ENCODE peak calls at places on chromosomes 2 and 18, in eight cellular contexts. One of them, this sample, is unnamed.

GRCh38 chr18:13266208-13267100 is 47.9 kb downstream of the LDLRAD4 start:
- DNase-seq in fibroblast of mammary gland: no peak
- DNase-seq in fibroblast of lung: no peak
- DNase-seq in transverse colon: no peak
- DNase-seq in astrocyte of the cerebellum: no peak
- DNase-seq in coronary artery: no peak
- DNase-seq in kidney epithelial cell: no peak
- DNase-seq in fibroblast of villous mesenchyme: no peak
- DNase-seq in this sample: peak; percentile 40

GRCh38 chr2:220198911-220199310 is 571.5 kb downstream of the SLC4A3 start:
- DNase-seq in fibroblast of mammary gland: peak; percentile 97
- DNase-seq in fibroblast of lung: peak; percentile 93
- DNase-seq in transverse colon: no peak
- DNase-seq in kidney epithelial cell: no peak
- DNase-seq in astrocyte of the cerebellum: peak; percentile 39
- DNase-seq in coronary artery: no peak
- DNase-seq in fibroblast of villous mesenchyme: peak; percentile 76
- DNase-seq in this sample: no peak

GRCh38 chr18:31097666-31098065 is 4.6 kb downstream of the DSC2 start:
- DNase-seq in transverse colon: peak; percentile 32
- DNase-seq in kidney epithelial cell: no peak
- DNase-seq in fibroblast of villous mesenchyme: no peak
- DNase-seq in fibroblast of lung: no peak
- DNase-seq in fibroblast of mammary gland: no peak
- DNase-seq in coronary artery: no peak
- DNase-seq in astrocyte of the cerebellum: no peak
- DNase-seq in this sample: no peak

GRCh38 chr2:48566582-48566981 is 36.6 kb downstream of the STON1 start:
- DNase-seq in fibroblast of mammary gland: peak; percentile 51
- DNase-seq in transverse colon: no peak
- DNase-seq in fibroblast of lung: peak; percentile 40
- DNase-seq in fibroblast of villous mesenchyme: peak; percentile 18
- DNase-seq in astrocyte of the cerebellum: peak; percentile 9
- DNase-seq in coronary artery: no peak
- DNase-seq in kidney epithelial cell: no peak
- DNase-seq in this sample: no peak

GRCh38 chr2:210157546-210157945 is 13.7 kb downstream of the KANSL1L start:
- DNase-seq in coronary artery: no peak
- DNase-seq in fibroblast of lung: no peak
- DNase-seq in astrocyte of the cerebellum: no peak
- DNase-seq in transverse colon: no peak
- DNase-seq in fibroblast of villous mesenchyme: no peak
- DNase-seq in kidney epithelial cell: no peak
- DNase-seq in fibroblast of mammary gland: no peak
- DNase-seq in this sample: no peak

GRCh38 chr2:15560404-15560987 is 638 bp downstream of the NBAS start:
- DNase-seq in coronary artery: no peak
- DNase-seq in astrocyte of the cerebellum: no peak
- DNase-seq in transverse colon: no peak
- DNase-seq in fibroblast of mammary gland: peak; percentile 26
- DNase-seq in fibroblast of villous mesenchyme: peak; percentile 54
- DNase-seq in fibroblast of lung: peak; percentile 27
- DNase-seq in kidney epithelial cell: no peak
- DNase-seq in this sample: no peak

GRCh38 chr2:205190528-205190927 is 491.8 kb upstream of the NRP2 start:
- DNase-seq in fibroblast of villous mesenchyme: no peak
- DNase-seq in kidney epithelial cell: no peak
- DNase-seq in astrocyte of the cerebellum: no peak
- DNase-seq in coronary artery: no peak
- DNase-seq in fibroblast of mammary gland: no peak
- DNase-seq in transverse colon: no peak
- DNase-seq in fibroblast of lung: no peak
- DNase-seq in this sample: no peak

GRCh38 chr2:239114616-239115265 is 266.9 kb downstream of the TWIST2 start:
- DNase-seq in transverse colon: no peak
- DNase-seq in fibroblast of lung: no peak
- DNase-seq in astrocyte of the cerebellum: no peak
- DNase-seq in fibroblast of villous mesenchyme: peak; percentile 6
- DNase-seq in fibroblast of mammary gland: no peak
- DNase-seq in coronary artery: no peak
- DNase-seq in kidney epithelial cell: no peak
- DNase-seq in this sample: no peak

GRCh38 chr2:133579295-133579694 is 11.0 kb upstream of the NCKAP5 start:
- DNase-seq in fibroblast of mammary gland: peak; percentile 11
- DNase-seq in transverse colon: peak; percentile 29
- DNase-seq in fibroblast of villous mesenchyme: no peak
- DNase-seq in fibroblast of lung: peak; percentile 80
- DNase-seq in coronary artery: no peak
- DNase-seq in kidney epithelial cell: no peak
- DNase-seq in astrocyte of the cerebellum: peak; percentile 18
- DNase-seq in this sample: no peak

GRCh38 chr2:88450925-88451575 is 1.4 kb downstream of the FOXI3 start:
- DNase-seq in kidney epithelial cell: no peak
- DNase-seq in coronary artery: no peak
- DNase-seq in fibroblast of lung: no peak
- DNase-seq in transverse colon: no peak
- DNase-seq in fibroblast of mammary gland: no peak
- DNase-seq in fibroblast of villous mesenchyme: no peak
- DNase-seq in astrocyte of the cerebellum: no peak
- DNase-seq in this sample: no peak

GRCh38 chr18:1408331-1408835 is 503.7 kb downstream of the ADCYAP1 start:
- DNase-seq in fibroblast of mammary gland: no peak
- DNase-seq in coronary artery: no peak
- DNase-seq in fibroblast of villous mesenchyme: peak; percentile 28
- DNase-seq in astrocyte of the cerebellum: no peak
- DNase-seq in transverse colon: no peak
- DNase-seq in fibroblast of lung: no peak
- DNase-seq in kidney epithelial cell: no peak
- DNase-seq in this sample: no peak

GRCh38 chr2:234960091-234961088 is 8.6 kb downstream of the SH3BP4 start:
- DNase-seq in transverse colon: no peak
- DNase-seq in fibroblast of mammary gland: peak; percentile 26
- DNase-seq in fibroblast of villous mesenchyme: no peak
- DNase-seq in kidney epithelial cell: no peak
- DNase-seq in coronary artery: peak; percentile 35
- DNase-seq in astrocyte of the cerebellum: no peak
- DNase-seq in fibroblast of lung: peak; percentile 76
- DNase-seq in this sample: peak; percentile 52

GRCh38 chr2:130336150-130336876 is 6.4 kb upstream of the IMP4 start:
- DNase-seq in fibroblast of lung: no peak
- DNase-seq in coronary artery: no peak
- DNase-seq in astrocyte of the cerebellum: no peak
- DNase-seq in fibroblast of mammary gland: no peak
- DNase-seq in kidney epithelial cell: no peak
- DNase-seq in fibroblast of villous mesenchyme: no peak
- DNase-seq in transverse colon: no peak
- DNase-seq in this sample: no peak

GRCh38 chr2:125386074-125386473 is 1269.9 kb upstream of the GYPC start:
- DNase-seq in kidney epithelial cell: no peak
- DNase-seq in fibroblast of villous mesenchyme: no peak
- DNase-seq in coronary artery: no peak
- DNase-seq in transverse colon: no peak
- DNase-seq in fibroblast of lung: no peak
- DNase-seq in astrocyte of the cerebellum: no peak
- DNase-seq in fibroblast of mammary gland: no peak
- DNase-seq in this sample: no peak

GRCh38 chr2:29462293-29462692 is 347.1 kb downstream of the CLIP4 start:
- DNase-seq in astrocyte of the cerebellum: no peak
- DNase-seq in transverse colon: no peak
- DNase-seq in fibroblast of mammary gland: peak; percentile 43
- DNase-seq in fibroblast of villous mesenchyme: peak; percentile 28
- DNase-seq in fibroblast of lung: no peak
- DNase-seq in kidney epithelial cell: no peak
- DNase-seq in coronary artery: no peak
- DNase-seq in this sample: no peak

GRCh38 chr2:138296365-138296764 is 205.2 kb upstream of the SPOPL start:
- DNase-seq in fibroblast of villous mesenchyme: no peak
- DNase-seq in astrocyte of the cerebellum: no peak
- DNase-seq in fibroblast of lung: no peak
- DNase-seq in kidney epithelial cell: no peak
- DNase-seq in fibroblast of mammary gland: no peak
- DNase-seq in coronary artery: no peak
- DNase-seq in transverse colon: no peak
- DNase-seq in this sample: no peak

GRCh38 chr18:79634593-79634992 is 45.0 kb upstream of the CTDP1 start:
- DNase-seq in transverse colon: no peak
- DNase-seq in fibroblast of lung: no peak
- DNase-seq in astrocyte of the cerebellum: no peak
- DNase-seq in coronary artery: peak; percentile 69
- DNase-seq in kidney epithelial cell: no peak
- DNase-seq in fibroblast of mammary gland: no peak
- DNase-seq in fibroblast of villous mesenchyme: no peak
- DNase-seq in this sample: no peak

GRCh38 chr2:133977385-133977784 is 276.5 kb upstream of the MGAT5 start:
- DNase-seq in fibroblast of lung: no peak
- DNase-seq in coronary artery: no peak
- DNase-seq in astrocyte of the cerebellum: no peak
- DNase-seq in fibroblast of villous mesenchyme: no peak
- DNase-seq in transverse colon: no peak
- DNase-seq in kidney epithelial cell: no peak
- DNase-seq in fibroblast of mammary gland: no peak
- DNase-seq in this sample: no peak

GRCh38 chr2:236350426-236350825 is 86.2 kb upstream of the ASB18 start:
- DNase-seq in kidney epithelial cell: no peak
- DNase-seq in fibroblast of mammary gland: no peak
- DNase-seq in transverse colon: no peak
- DNase-seq in astrocyte of the cerebellum: no peak
- DNase-seq in fibroblast of lung: no peak
- DNase-seq in fibroblast of villous mesenchyme: no peak
- DNase-seq in coronary artery: no peak
- DNase-seq in this sample: no peak

GRCh38 chr2:101344173-101344572 is 35.7 kb upstream of the RNF149 start:
- DNase-seq in fibroblast of lung: no peak
- DNase-seq in astrocyte of the cerebellum: no peak
- DNase-seq in coronary artery: no peak
- DNase-seq in kidney epithelial cell: no peak
- DNase-seq in fibroblast of villous mesenchyme: no peak
- DNase-seq in fibroblast of mammary gland: no peak
- DNase-seq in transverse colon: no peak
- DNase-seq in this sample: no peak

GRCh38 chr2:675460-675859 is 1.7 kb downstream of the TMEM18 start:
- DNase-seq in transverse colon: no peak
- DNase-seq in astrocyte of the cerebellum: no peak
- DNase-seq in kidney epithelial cell: no peak
- DNase-seq in coronary artery: no peak
- DNase-seq in fibroblast of lung: no peak
- DNase-seq in fibroblast of villous mesenchyme: no peak
- DNase-seq in fibroblast of mammary gland: no peak
- DNase-seq in this sample: no peak

GRCh38 chr18:43161528-43161927 is 46.0 kb upstream of the RIT2 start:
- DNase-seq in fibroblast of villous mesenchyme: no peak
- DNase-seq in fibroblast of mammary gland: peak; percentile 65
- DNase-seq in kidney epithelial cell: no peak
- DNase-seq in transverse colon: no peak
- DNase-seq in fibroblast of lung: peak; percentile 59
- DNase-seq in astrocyte of the cerebellum: peak; percentile 55
- DNase-seq in coronary artery: no peak
- DNase-seq in this sample: no peak

DNA sequence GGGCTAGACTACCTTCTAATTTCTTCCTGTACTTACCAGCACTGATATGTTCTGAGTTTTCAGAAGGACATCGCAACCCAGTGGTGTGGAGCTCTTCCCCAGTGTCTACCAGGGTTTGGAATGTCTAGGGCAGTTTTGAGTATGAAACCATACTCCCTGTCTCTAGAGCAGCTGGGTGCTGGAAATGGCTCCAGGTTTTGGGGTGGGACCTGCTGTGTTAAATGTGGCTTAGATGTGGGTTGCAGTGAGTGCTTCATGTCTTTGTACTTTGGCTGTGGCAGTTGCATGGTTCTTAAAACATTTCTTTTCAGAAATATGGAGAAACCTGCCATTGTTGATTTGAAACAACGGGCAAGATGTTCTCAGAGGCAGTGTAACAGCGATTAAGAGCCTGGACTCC is 48.4 kb downstream of the ACSL3 start:
- DNase-seq in fibroblast of villous mesenchyme: no peak
- DNase-seq in coronary artery: no peak
- DNase-seq in kidney epithelial cell: no peak
- DNase-seq in fibroblast of lung: no peak
- DNase-seq in astrocyte of the cerebellum: no peak
- DNase-seq in fibroblast of mammary gland: no peak
- DNase-seq in transverse colon: no peak
- DNase-seq in this sample: no peak
- H3K4me3 ChIP-seq in fibroblast of villous mesenchyme: no peak overlapping the region
- H3K4me3 ChIP-seq in coronary artery: no peak overlapping the region
- H3K4me3 ChIP-seq in kidney epithelial cell: no peak overlapping the region
- H3K4me3 ChIP-seq in fibroblast of lung: no peak overlapping the region
- H3K4me3 ChIP-seq in astrocyte of the cerebellum: no peak overlapping the region
- H3K4me3 ChIP-seq in fibroblast of mammary gland: no peak overlapping the region
- H3K4me3 ChIP-seq in transverse colon: no peak overlapping the region
- H3K4me3 ChIP-seq in this sample: no peak overlapping the region

GRCh38 chr2:150994041-150994440 is 267.6 kb downstream of the RBM43 start:
- DNase-seq in coronary artery: no peak
- DNase-seq in kidney epithelial cell: no peak
- DNase-seq in transverse colon: no peak
- DNase-seq in fibroblast of lung: peak; percentile 93
- DNase-seq in astrocyte of the cerebellum: no peak
- DNase-seq in fibroblast of villous mesenchyme: peak; percentile 47
- DNase-seq in fibroblast of mammary gland: peak; percentile 92
- DNase-seq in this sample: no peak

DNA sequence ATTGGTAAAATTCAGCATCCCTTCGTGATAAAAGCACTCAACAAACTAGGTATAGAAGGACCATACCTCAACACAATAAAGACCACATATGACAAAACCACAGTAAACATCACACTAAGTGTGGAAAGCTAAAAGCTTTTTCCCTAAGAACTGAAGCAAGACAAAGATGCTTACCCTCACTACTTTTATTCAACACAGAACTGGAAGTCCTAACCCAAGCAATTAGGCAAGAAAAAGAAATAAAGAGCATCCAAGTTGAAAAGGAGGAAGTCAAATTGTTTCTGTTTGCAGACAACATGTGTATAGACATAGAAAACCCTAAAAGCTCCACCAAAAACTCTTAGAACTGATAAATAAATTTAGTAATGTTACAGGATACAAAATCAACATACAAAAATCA is 271.7 kb downstream of the RBM43 start:
- DNase-seq in transverse colon: no peak
- DNase-seq in fibroblast of villous mesenchyme: no peak
- DNase-seq in coronary artery: no peak
- DNase-seq in fibroblast of mammary gland: no peak
- DNase-seq in astrocyte of the cerebellum: no peak
- DNase-seq in kidney epithelial cell: no peak
- DNase-seq in fibroblast of lung: no peak
- DNase-seq in this sample: no peak
- H3K4me3 ChIP-seq in transverse colon: no peak overlapping the region
- H3K4me3 ChIP-seq in fibroblast of villous mesenchyme: no peak overlapping the region
- H3K4me3 ChIP-seq in coronary artery: no peak overlapping the region
- H3K4me3 ChIP-seq in fibroblast of mammary gland: no peak overlapping the region
- H3K4me3 ChIP-seq in astrocyte of the cerebellum: no peak overlapping the region
- H3K4me3 ChIP-seq in kidney epithelial cell: no peak overlapping the region
- H3K4me3 ChIP-seq in fibroblast of lung: no peak overlapping the region
- H3K4me3 ChIP-seq in this sample: no peak overlapping the region

GRCh38 chr2:44170337-44170736 is 1.7 kb downstream of the PPM1B start:
- DNase-seq in coronary artery: no peak
- DNase-seq in kidney epithelial cell: no peak
- DNase-seq in transverse colon: no peak
- DNase-seq in fibroblast of villous mesenchyme: peak; percentile 91
- DNase-seq in fibroblast of mammary gland: peak; percentile 64
- DNase-seq in astrocyte of the cerebellum: no peak
- DNase-seq in fibroblast of lung: peak; percentile 62
- DNase-seq in this sample: peak; percentile 36
- H3K4me3 ChIP-seq in coronary artery: peak overlapping the region; percentile 89
- H3K4me3 ChIP-seq in kidney epithelial cell: peak overlapping the region; percentile 93
- H3K4me3 ChIP-seq in transverse colon: peak overlapping the region; percentile 74
- H3K4me3 ChIP-seq in fibroblast of villous mesenchyme: peak overlapping the region; percentile 96
- H3K4me3 ChIP-seq in fibroblast of mammary gland: peak overlapping the region; percentile 89
- H3K4me3 ChIP-seq in astrocyte of the cerebellum: peak overlapping the region; percentile 88
- H3K4me3 ChIP-seq in fibroblast of lung: peak overlapping the region; percentile 99
- H3K4me3 ChIP-seq in this sample: peak overlapping the region; percentile 87

GRCh38 chr2:240134466-240134865 is 1.6 kb downstream of the COPS9 start:
- DNase-seq in transverse colon: no peak
- DNase-seq in fibroblast of lung: no peak
- DNase-seq in kidney epithelial cell: no peak
- DNase-seq in coronary artery: no peak
- DNase-seq in fibroblast of villous mesenchyme: no peak
- DNase-seq in fibroblast of mammary gland: no peak
- DNase-seq in astrocyte of the cerebellum: no peak
- DNase-seq in this sample: no peak
- H3K4me3 ChIP-seq in transverse colon: no peak overlapping the region
- H3K4me3 ChIP-seq in fibroblast of lung: no peak overlapping the region
- H3K4me3 ChIP-seq in kidney epithelial cell: no peak overlapping the region
- H3K4me3 ChIP-seq in coronary artery: no peak overlapping the region
- H3K4me3 ChIP-seq in fibroblast of villous mesenchyme: peak overlapping the region; percentile 83
- H3K4me3 ChIP-seq in fibroblast of mammary gland: peak overlapping the region; percentile 85
- H3K4me3 ChIP-seq in astrocyte of the cerebellum: no peak overlapping the region
- H3K4me3 ChIP-seq in this sample: no peak overlapping the region

This sample was measured in SJSA1.